ENCODE peak calls at places on chromosomes 5 and 9, in five cellular contexts. R is SK-N-SH, D is GM23338, V is HCT116, S is OCI-LY7. L is an unnamed sample.

GRCh38 chr5:40716000-40716399 is 36.3 kb downstream of the PTGER4 start:
- DNase-seq in R (no peak), S (no peak), V (no peak), D (peak; percentile 17), L (no peak)

GRCh38 chr5:154601014-154601413 is 123.0 kb upstream of the HAND1 start:
- DNase-seq in D (no peak), R (no peak), V (no peak), S (no peak), L (no peak)

GRCh38 chr9:134547161-134548100 is 94.2 kb upstream of the COL5A1 start:
- DNase-seq in S (no peak), D (no peak), R (no peak), V (no peak), L (no peak)

GRCh38 chr9:123309611-123310010 is 41.2 kb upstream of the STRBP start:
- DNase-seq in V (no peak), R (no peak), S (no peak), D (no peak), L (no peak)

GRCh38 chr5:64295100-64295499 is 129.5 kb downstream of the RNF180 start:
- DNase-seq in D (no peak), S (no peak), V (no peak), R (no peak), L (no peak)

GRCh38 chr5:148830220-148830619 is 3.8 kb downstream of the ADRB2 start:
- DNase-seq in V (no peak), R (no peak), D (no peak), S (no peak), L (no peak)

GRCh38 chr9:124480621-124480981 is 26.6 kb downstream of the NR5A1 start:
- DNase-seq in D (peak; percentile 86), V (peak; percentile 32), S (peak; percentile 59), R (peak; percentile 80), L (peak; percentile 84)

GRCh38 chr9:36759976-36760375 is 187.3 kb downstream of the MELK start:
- DNase-seq in S (no peak), V (no peak), D (no peak), R (no peak), L (no peak)

GRCh38 chr5:93607367-93608258 is 24.6 kb downstream of the NR2F1 start:
- DNase-seq in D (peak; percentile 94), R (peak; percentile 64), V (no peak), S (peak; percentile 34), L (peak; percentile 75)

GRCh38 chr5:178438746-178439260 is 151.4 kb downstream of the COL23A1 start:
- DNase-seq in S (no peak), V (no peak), R (no peak), D (no peak), L (no peak)

DNA sequence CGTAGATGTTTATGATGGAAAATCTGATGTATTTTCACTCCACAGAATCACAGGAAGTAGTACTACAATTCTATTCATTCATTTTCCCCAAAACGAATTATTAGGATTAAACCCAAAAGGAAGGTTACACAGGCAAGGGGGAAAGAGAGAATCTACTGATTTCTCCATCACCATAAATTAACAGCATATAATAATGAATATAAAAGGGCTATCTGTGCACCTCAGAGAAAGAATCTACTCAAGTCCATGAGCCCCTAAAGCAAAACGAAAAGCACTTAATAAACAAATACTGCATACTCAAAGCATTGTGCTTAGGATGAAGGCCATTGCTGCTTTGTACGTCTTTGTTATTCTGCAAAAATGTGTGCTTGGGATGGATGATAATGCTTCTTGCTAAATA is 740.5 kb upstream of the SEMA6A start:
- DNase-seq in V (no peak), S (no peak), D (no peak), R (no peak), L (no peak)
- H3K9me2 ChIP-seq in V (no peaks in the 10 kb centered on the region), S (no peaks in the 10 kb centered on the region), D (no peaks in the 10 kb centered on the region), R (no peaks in the 10 kb centered on the region), L (no peaks in the 10 kb centered on the region)

DNA sequence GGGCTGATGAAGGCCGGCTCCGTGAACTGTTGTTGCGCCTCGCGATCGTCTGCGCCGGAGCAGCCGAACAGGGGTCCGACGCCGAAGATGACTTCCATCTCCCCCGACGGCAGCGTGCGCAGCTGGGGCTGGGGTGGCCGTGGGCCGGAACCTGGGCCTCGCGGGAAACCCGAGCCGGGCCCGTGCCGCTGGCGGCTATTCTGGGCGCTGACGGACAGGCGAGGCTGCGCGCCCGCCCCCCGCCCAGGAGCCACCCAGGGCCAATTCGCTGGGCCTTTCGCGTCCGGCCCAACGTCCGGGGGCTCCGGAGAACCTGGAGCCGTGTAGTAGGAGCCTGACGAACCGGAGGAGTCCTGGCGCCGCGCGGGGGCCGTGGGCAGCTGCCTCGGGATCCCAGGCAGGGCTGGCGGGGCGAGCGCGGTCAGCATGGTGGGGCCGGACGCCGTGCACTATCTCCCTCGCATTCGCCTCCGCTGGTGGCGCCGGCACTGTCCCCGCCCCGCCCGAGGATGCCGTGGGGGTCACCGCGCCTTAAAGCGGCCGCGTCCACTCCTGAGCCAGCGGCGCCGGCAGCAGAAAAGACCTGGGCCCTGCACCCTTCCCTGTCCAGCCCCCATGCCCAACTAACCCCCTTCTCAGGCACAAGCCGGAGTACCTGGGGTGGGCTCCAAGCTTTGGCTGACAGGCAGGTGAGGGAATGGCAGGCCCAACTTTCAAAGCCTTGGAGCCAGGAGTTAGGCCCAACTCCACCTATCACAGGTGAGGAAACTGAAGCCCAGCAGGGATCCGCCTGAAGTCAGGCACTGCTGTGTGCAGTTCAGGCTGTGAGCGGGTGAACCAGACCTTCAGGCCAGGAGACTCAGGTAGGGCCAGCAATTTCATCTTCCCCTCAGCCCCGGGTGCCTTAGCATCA is at the start of gene PROB1:
- DNase-seq in S (no peak), V (no peak), D (peak; percentile 63), R (no peak), L (no peak)
- H3K9me2 ChIP-seq in S (no peaks in the 10 kb centered on the region), V (no peaks in the 10 kb centered on the region), D (no peaks in the 10 kb centered on the region), R (no peaks in the 10 kb centered on the region), L (no peaks in the 10 kb centered on the region)

GRCh38 chr9:87567047-87567446 is 69.4 kb downstream of the DAPK1 start:
- DNase-seq in R (peak; percentile 74), S (no peak), D (no peak), V (no peak), L (no peak)
- H3K9me2 ChIP-seq in R (no peaks in the 10 kb centered on the region), S (no peaks in the 10 kb centered on the region), D (no peaks in the 10 kb centered on the region), V (no peaks in the 10 kb centered on the region), L (no peaks in the 10 kb centered on the region)

GRCh38 chr9:5502553-5502952 is 7.8 kb upstream of the PDCD1LG2 start:
- DNase-seq in R (no peak), S (no peak), D (no peak), V (no peak), L (no peak)
- H3K9me2 ChIP-seq in R (no peaks in the 10 kb centered on the region), S (no peaks in the 10 kb centered on the region), D (no peaks in the 10 kb centered on the region), V (no peaks in the 10 kb centered on the region), L (no peaks in the 10 kb centered on the region)

GRCh38 chr9:133276001-133276884 is 1.2 kb upstream of the ABO start:
- DNase-seq in S (no peak), V (no peak), R (no peak), D (no peak), L (no peak)

GRCh38 chr9:133280387-133280786 is 5.4 kb upstream of the ABO start:
- DNase-seq in D (no peak), V (no peak), R (no peak), S (no peak), L (no peak)

GRCh38 chr9:133276923-133277322 is 1.9 kb upstream of the ABO start:
- DNase-seq in D (no peak), S (no peak), R (no peak), V (no peak), L (no peak)

GRCh38 chr9:133277467-133277866 is 2.5 kb upstream of the ABO start:
- DNase-seq in D (no peak), R (no peak), S (no peak), V (no peak), L (no peak)

DNA sequence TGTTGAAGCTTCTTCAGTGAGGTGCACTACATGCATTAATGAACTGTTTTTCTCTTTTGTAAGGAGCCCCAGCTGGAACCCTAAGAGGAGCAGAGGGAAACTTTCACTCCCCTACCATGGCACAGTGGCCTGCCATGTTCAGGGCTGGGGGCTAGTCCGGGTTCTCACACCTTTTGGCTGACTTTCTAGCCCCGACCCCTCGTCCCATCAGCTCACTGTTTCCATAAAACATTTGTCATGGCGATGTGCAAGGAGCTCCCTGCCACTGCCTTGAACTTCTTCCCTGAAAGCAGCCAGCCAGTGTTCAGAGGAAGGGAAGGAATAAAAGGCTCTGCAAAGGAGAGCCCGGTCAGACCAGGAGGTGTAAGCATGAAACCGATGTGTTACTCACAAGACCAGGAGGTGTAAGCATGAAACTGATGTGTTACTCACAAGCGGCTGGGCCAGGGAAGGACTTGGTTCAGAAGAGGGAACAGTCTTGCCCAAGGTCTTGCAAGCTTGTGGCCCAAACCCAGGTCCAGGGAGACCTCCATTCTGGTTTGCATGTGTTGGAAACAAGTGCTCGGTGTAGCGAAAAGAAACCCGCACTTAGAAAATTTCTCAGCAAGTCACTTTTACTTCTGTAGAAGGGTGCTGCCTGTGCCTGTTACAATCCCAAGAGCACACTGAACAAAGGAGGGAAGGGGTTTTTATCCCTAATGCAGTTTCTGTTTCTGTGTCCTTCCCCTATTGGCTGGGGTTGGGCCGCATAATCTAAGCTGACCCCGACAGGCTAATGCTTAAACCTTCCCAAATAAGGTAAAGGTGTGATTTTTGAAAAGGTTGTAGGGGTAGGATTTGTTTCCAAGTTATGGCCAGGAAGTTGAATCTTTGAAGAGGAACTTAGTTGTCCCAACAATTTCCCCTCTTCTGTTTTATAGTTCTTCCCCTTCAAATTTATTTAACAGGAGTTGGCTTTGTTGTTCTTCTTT is 3.4 kb upstream of the ABO start:
- DNase-seq in V (no peak), S (no peak), D (no peak), R (no peak), L (no peak)
- H3K9me2 ChIP-seq in V (no peaks in the 10 kb centered on the region), S (no peaks in the 10 kb centered on the region), D (peaks cover 5% of the 10 kb centered on the region), R (no peaks in the 10 kb centered on the region), L (no peaks in the 10 kb centered on the region)

L was measured in Karpas-422.